ENCODE peak calls at places on chromosome 6, in six cellular contexts. One of them, this sample, is unnamed.

GRCh38 chr6:15880262-15880973 is 217.6 kb upstream of the DTNBP1 start:
- DNase-seq in A172: no peak
- DNase-seq in KG1: no peak
- DNase-seq in NCI-H1092 treated with DMSO at 0.1 percent for 48 hours: no peak
- DNase-seq in WERI-Rb-1: no peak
- DNase-seq in GM04504: no peak
- DNase-seq in this sample: no peak

GRCh38 chr6:25706314-25707014 is 48.1 kb upstream of the SLC17A4 start:
- DNase-seq in GM04504: no peak
- DNase-seq in WERI-Rb-1: no peak
- DNase-seq in KG1: no peak
- DNase-seq in NCI-H1092 treated with DMSO at 0.1 percent for 48 hours: peak; percentile 47
- DNase-seq in A172: no peak
- DNase-seq in this sample: peak; percentile 69

GRCh38 chr6:14844411-14844810 is 401.5 kb upstream of the JARID2 start:
- DNase-seq in A172: no peak
- DNase-seq in WERI-Rb-1: no peak
- DNase-seq in NCI-H1092 treated with DMSO at 0.1 percent for 48 hours: no peak
- DNase-seq in KG1: no peak
- DNase-seq in GM04504: no peak
- DNase-seq in this sample: no peak

GRCh38 chr6:76814496-76815458 is 648.5 kb downstream of the HTR1B start:
- DNase-seq in A172: no peak
- DNase-seq in GM04504: no peak
- DNase-seq in KG1: no peak
- DNase-seq in NCI-H1092 treated with DMSO at 0.1 percent for 48 hours: no peak
- DNase-seq in WERI-Rb-1: no peak
- DNase-seq in this sample: no peak

GRCh38 chr6:144739873-144740272 is 454.7 kb downstream of the UTRN start:
- DNase-seq in A172: no peak
- DNase-seq in GM04504: no peak
- DNase-seq in NCI-H1092 treated with DMSO at 0.1 percent for 48 hours: no peak
- DNase-seq in WERI-Rb-1: no peak
- DNase-seq in KG1: no peak
- DNase-seq in this sample: no peak

GRCh38 chr6:13431861-13432465 is 55.4 kb downstream of the GFOD1 start:
- DNase-seq in WERI-Rb-1: no peak
- DNase-seq in NCI-H1092 treated with DMSO at 0.1 percent for 48 hours: no peak
- DNase-seq in GM04504: no peak
- DNase-seq in KG1: no peak
- DNase-seq in A172: peak; percentile 14
- DNase-seq in this sample: no peak

GRCh38 chr6:69895396-69895795 is 29.0 kb downstream of the COL19A1 start:
- DNase-seq in KG1: no peak
- DNase-seq in A172: no peak
- DNase-seq in WERI-Rb-1: no peak
- DNase-seq in NCI-H1092 treated with DMSO at 0.1 percent for 48 hours: no peak
- DNase-seq in GM04504: no peak
- DNase-seq in this sample: no peak

GRCh38 chr6:89393659-89394058 is 18.4 kb downstream of the RRAGD start:
- DNase-seq in WERI-Rb-1: no peak
- DNase-seq in A172: no peak
- DNase-seq in GM04504: no peak
- DNase-seq in NCI-H1092 treated with DMSO at 0.1 percent for 48 hours: no peak
- DNase-seq in KG1: no peak
- DNase-seq in this sample: no peak

GRCh38 chr6:42200035-42200434 is 5.3 kb upstream of the GUCA1B start:
- DNase-seq in GM04504: peak; percentile 91
- DNase-seq in A172: peak; percentile 65
- DNase-seq in WERI-Rb-1: no peak
- DNase-seq in NCI-H1092 treated with DMSO at 0.1 percent for 48 hours: peak; percentile 59
- DNase-seq in KG1: no peak
- DNase-seq in this sample: no peak

GRCh38 chr6:164098857-164099534 is 684.5 kb downstream of the QKI start:
- DNase-seq in WERI-Rb-1: no peak
- DNase-seq in NCI-H1092 treated with DMSO at 0.1 percent for 48 hours: no peak
- DNase-seq in GM04504: no peak
- DNase-seq in KG1: no peak
- DNase-seq in A172: no peak
- DNase-seq in this sample: no peak